ENCODE peak calls at places on chromosome 18, in four cellular contexts. J, D, V and P are unnamed samples.

GRCh38 chr18:6994053-6994452 is 123.5 kb downstream of the LAMA1 start:
- DNase-seq in J (no peak), D (no peak), V (no peak), P (no peak)

GRCh38 chr18:62118324-62118723 is 68.5 kb downstream of the PIGN start:
- DNase-seq in J (no peak), D (no peak), V (no peak), P (no peak)

GRCh38 chr18:55753643-55754255 is 165.8 kb upstream of the TCF4 start:
- DNase-seq in J (no peak), D (no peak), V (no peak), P (no peak)

GRCh38 chr18:30623401-30624065 is 419.0 kb downstream of the DSC3 start:
- DNase-seq in J (no peak), D (no peak), V (no peak), P (no peak)

GRCh38 chr18:41155025-41155424 is 800.0 kb upstream of the PIK3C3 start:
- DNase-seq in J (no peak), D (no peak), V (no peak), P (no peak)

GRCh38 chr18:9321017-9321452 is 13.5 kb upstream of the TWSG1 start:
- DNase-seq in J (no peak), D (no peak), V (no peak), P (no peak)

GRCh38 chr18:12470382-12471090 is 62.8 kb downstream of the PRELID3A start:
- DNase-seq in J (no peak), D (no peak), V (no peak), P (no peak)

GRCh38 chr18:48589797-48590519 is 51.1 kb downstream of the CTIF start:
- DNase-seq in J (no peak), D (no peak), V (no peak), P (no peak)

GRCh38 chr18:2569338-2570207 is 1.7 kb downstream of the METTL4 start:
- DNase-seq in J (no peak), D (no peak), V (no peak), P (no peak)

GRCh38 chr18:31225668-31226067 is 63.0 kb upstream of the DSC1 start:
- DNase-seq in J (no peak), D (no peak), V (no peak), P (no peak)

GRCh38 chr18:9437049-9437448 is 38.3 kb upstream of the RALBP1 start:
- DNase-seq in J (no peak), D (no peak), V (no peak), P (no peak)

GRCh38 chr18:58095251-58095650 is 51.2 kb downstream of the NEDD4L start:
- DNase-seq in J (no peak), D (no peak), V (no peak), P (no peak)

GRCh38 chr18:51438797-51439350 is 241.4 kb upstream of the MEX3C start:
- DNase-seq in J (no peak), D (no peak), V (no peak), P (no peak)

GRCh38 chr18:75533954-75534353 is 106.5 kb upstream of the SMIM21 start:
- DNase-seq in J (no peak), D (no peak), V (no peak), P (no peak)

GRCh38 chr18:45755936-45756335 is 32.0 kb downstream of the SLC14A1 start:
- DNase-seq in J (peak; percentile 10), D (no peak), V (no peak), P (no peak)

GRCh38 chr18:62037989-62038778 is 145.4 kb upstream of the RNF152 start:
- DNase-seq in J (no peak), D (no peak), V (no peak), P (no peak)

GRCh38 chr18:46061796-46062195 is 10.3 kb downstream of the PSTPIP2 start:
- DNase-seq in J (no peak), D (no peak), V (no peak), P (no peak)

GRCh38 chr18:79945118-79946042 is 6.1 kb downstream of the SLC66A2 start:
- DNase-seq in J (peak; percentile 6), D (no peak), V (no peak), P (no peak)

GRCh38 chr18:38256366-38256765 is 690.8 kb upstream of the CELF4 start:
- DNase-seq in J (no peak), D (no peak), V (no peak), P (no peak)

GRCh38 chr18:65091737-65092329 is 659.0 kb upstream of the CDH7 start:
- DNase-seq in J (no peak), D (no peak), V (no peak), P (no peak)

GRCh38 chr18:24270358-24270936 is 127.2 kb downstream of the OSBPL1A start:
- DNase-seq in J (no peak), D (no peak), V (no peak), P (no peak)

GRCh38 chr18:434410-434809 is 66.1 kb downstream of the COLEC12 start:
- DNase-seq in J (no peak), D (no peak), V (no peak), P (no peak)

GRCh38 chr18:80253871-80254492 is 6.7 kb upstream of the PARD6G start:
- DNase-seq in J (no peak), D (peak; percentile 34), V (no peak), P (no peak)